ENCODE peak calls at places on chromosomes 11 and 22, in seven cellular contexts. One of them, this sample, is unnamed.

GRCh38 chr11:75320046-75320618 is 31.3 kb downstream of the ARRB1 start:
- DNase-seq in body of pancreas: no peak
- DNase-seq in uterus: no peak
- DNase-seq in right atrium auricular region: no peak
- DNase-seq in HCT116: no peak
- DNase-seq in PC-9: no peak
- DNase-seq in GM23338: no peak
- DNase-seq in this sample: no peak

GRCh38 chr22:43230983-43231723 is 44.2 kb upstream of the TTLL12 start:
- DNase-seq in GM23338: peak; percentile 93
- DNase-seq in HCT116: peak; percentile 51
- DNase-seq in PC-9: no peak
- DNase-seq in uterus: peak; percentile 33
- DNase-seq in right atrium auricular region: no peak
- DNase-seq in body of pancreas: peak; percentile 69
- DNase-seq in this sample: peak; percentile 63

GRCh38 chr11:22304337-22304961 is 33.7 kb upstream of the SLC17A6 start:
- DNase-seq in right atrium auricular region: no peak
- DNase-seq in uterus: no peak
- DNase-seq in body of pancreas: no peak
- DNase-seq in GM23338: peak; percentile 76
- DNase-seq in PC-9: no peak
- DNase-seq in HCT116: peak; percentile 18
- DNase-seq in this sample: no peak

GRCh38 chr11:110919241-110919893 is 207.1 kb upstream of the ARHGAP20 start:
- DNase-seq in uterus: no peak
- DNase-seq in body of pancreas: no peak
- DNase-seq in HCT116: no peak
- DNase-seq in GM23338: no peak
- DNase-seq in PC-9: no peak
- DNase-seq in right atrium auricular region: no peak
- DNase-seq in this sample: no peak

GRCh38 chr11:68837583-68838571 is 3.8 kb downstream of the CPT1A start:
- DNase-seq in uterus: no peak
- DNase-seq in HCT116: no peak
- DNase-seq in GM23338: no peak
- DNase-seq in PC-9: no peak
- DNase-seq in body of pancreas: no peak
- DNase-seq in right atrium auricular region: no peak
- DNase-seq in this sample: no peak

GRCh38 chr11:77039491-77040400 is 5.5 kb downstream of the B3GNT6 start:
- DNase-seq in PC-9: no peak
- DNase-seq in right atrium auricular region: no peak
- DNase-seq in GM23338: peak; percentile 84
- DNase-seq in uterus: no peak
- DNase-seq in body of pancreas: peak; percentile 70
- DNase-seq in HCT116: no peak
- DNase-seq in this sample: no peak

GRCh38 chr11:68008381-68009337 is 1.5 kb upstream of the ALDH3B1 start:
- DNase-seq in GM23338: no peak
- DNase-seq in HCT116: no peak
- DNase-seq in uterus: no peak
- DNase-seq in PC-9: no peak
- DNase-seq in right atrium auricular region: no peak
- DNase-seq in body of pancreas: peak; percentile 77
- DNase-seq in this sample: peak; percentile 69

GRCh38 chr11:75311858-75312288 is 39.6 kb downstream of the ARRB1 start:
- DNase-seq in PC-9: no peak
- DNase-seq in uterus: peak; percentile 78
- DNase-seq in HCT116: no peak
- DNase-seq in GM23338: no peak
- DNase-seq in right atrium auricular region: peak; percentile 90
- DNase-seq in body of pancreas: peak; percentile 45
- DNase-seq in this sample: peak; percentile 48

GRCh38 chr11:19607656-19608360 is 104.8 kb upstream of the NAV2 start:
- DNase-seq in right atrium auricular region: no peak
- DNase-seq in uterus: no peak
- DNase-seq in body of pancreas: no peak
- DNase-seq in HCT116: no peak
- DNase-seq in PC-9: no peak
- DNase-seq in GM23338: no peak
- DNase-seq in this sample: no peak

GRCh38 chr11:69491071-69492031 is 9.9 kb downstream of the LINC01488 start:
- DNase-seq in GM23338: no peak
- DNase-seq in HCT116: no peak
- DNase-seq in uterus: no peak
- DNase-seq in right atrium auricular region: no peak
- DNase-seq in body of pancreas: no peak
- DNase-seq in PC-9: no peak
- DNase-seq in this sample: no peak

GRCh38 chr11:111659201-111659600 is 57.0 kb downstream of the SIK2 start:
- DNase-seq in GM23338: peak; percentile 20
- DNase-seq in HCT116: no peak
- DNase-seq in body of pancreas: no peak
- DNase-seq in uterus: no peak
- DNase-seq in right atrium auricular region: no peak
- DNase-seq in PC-9: no peak
- DNase-seq in this sample: no peak

GRCh38 chr11:32586576-32587190 is 3.1 kb downstream of the EIF3M start:
- DNase-seq in uterus: no peak
- DNase-seq in body of pancreas: no peak
- DNase-seq in PC-9: peak; percentile 50
- DNase-seq in right atrium auricular region: no peak
- DNase-seq in GM23338: peak; percentile 27
- DNase-seq in HCT116: peak; percentile 29
- DNase-seq in this sample: no peak

GRCh38 chr11:19913893-19914249 is 201.2 kb downstream of the NAV2 start:
- DNase-seq in PC-9: no peak
- DNase-seq in uterus: no peak
- DNase-seq in HCT116: no peak
- DNase-seq in right atrium auricular region: no peak
- DNase-seq in body of pancreas: no peak
- DNase-seq in GM23338: no peak
- DNase-seq in this sample: no peak

GRCh38 chr11:27004103-27004502 is 10.2 kb downstream of the FIBIN start:
- DNase-seq in right atrium auricular region: no peak
- DNase-seq in body of pancreas: no peak
- DNase-seq in HCT116: no peak
- DNase-seq in GM23338: no peak
- DNase-seq in uterus: no peak
- DNase-seq in PC-9: no peak
- DNase-seq in this sample: no peak

GRCh38 chr22:35785181-35785923 is 67.7 kb downstream of the APOL5 start:
- DNase-seq in HCT116: no peak
- DNase-seq in body of pancreas: no peak
- DNase-seq in right atrium auricular region: no peak
- DNase-seq in GM23338: no peak
- DNase-seq in PC-9: no peak
- DNase-seq in uterus: no peak
- DNase-seq in this sample: no peak

GRCh38 chr11:8011981-8012444 is 24.9 kb downstream of the EIF3F start:
- DNase-seq in uterus: no peak
- DNase-seq in right atrium auricular region: no peak
- DNase-seq in body of pancreas: no peak
- DNase-seq in GM23338: no peak
- DNase-seq in PC-9: no peak
- DNase-seq in HCT116: no peak
- DNase-seq in this sample: no peak

GRCh38 chr11:119114351-119114750 is 7.0 kb upstream of the HINFP start:
- DNase-seq in HCT116: no peak
- DNase-seq in body of pancreas: no peak
- DNase-seq in uterus: no peak
- DNase-seq in GM23338: no peak
- DNase-seq in right atrium auricular region: no peak
- DNase-seq in PC-9: no peak
- DNase-seq in this sample: no peak

GRCh38 chr22:46421272-46421671 is 85.8 kb downstream of the TRMU start:
- DNase-seq in uterus: no peak
- DNase-seq in PC-9: no peak
- DNase-seq in body of pancreas: no peak
- DNase-seq in right atrium auricular region: no peak
- DNase-seq in GM23338: no peak
- DNase-seq in HCT116: no peak
- DNase-seq in this sample: no peak

GRCh38 chr11:86743223-86744118 is 56.9 kb upstream of the PRSS23 start:
- DNase-seq in uterus: peak; percentile 56
- DNase-seq in body of pancreas: peak; percentile 35
- DNase-seq in HCT116: peak; percentile 95
- DNase-seq in GM23338: no peak
- DNase-seq in PC-9: peak; percentile 100
- DNase-seq in right atrium auricular region: peak; percentile 88
- DNase-seq in this sample: peak; percentile 67

GRCh38 chr11:3015796-3016195 is 23.7 kb upstream of the NAP1L4 start:
- DNase-seq in GM23338: no peak
- DNase-seq in PC-9: no peak
- DNase-seq in HCT116: no peak
- DNase-seq in right atrium auricular region: no peak
- DNase-seq in body of pancreas: no peak
- DNase-seq in uterus: no peak
- DNase-seq in this sample: no peak

GRCh38 chr11:69899957-69900821 is 81.0 kb upstream of the FGF3 start:
- DNase-seq in body of pancreas: peak; percentile 68
- DNase-seq in GM23338: no peak
- DNase-seq in PC-9: peak; percentile 98
- DNase-seq in right atrium auricular region: no peak
- DNase-seq in HCT116: no peak
- DNase-seq in uterus: no peak
- DNase-seq in this sample: no peak

GRCh38 chr22:25623310-25623734 is 58.8 kb downstream of the GRK3 start:
- DNase-seq in right atrium auricular region: no peak
- DNase-seq in uterus: no peak
- DNase-seq in PC-9: no peak
- DNase-seq in HCT116: no peak
- DNase-seq in body of pancreas: no peak
- DNase-seq in GM23338: no peak
- DNase-seq in this sample: no peak

GRCh38 chr11:118592616-118593367 is 14.6 kb upstream of the PHLDB1 start:
- DNase-seq in uterus: no peak
- DNase-seq in PC-9: no peak
- DNase-seq in right atrium auricular region: no peak
- DNase-seq in GM23338: no peak
- DNase-seq in body of pancreas: no peak
- DNase-seq in HCT116: no peak
- DNase-seq in this sample: no peak

GRCh38 chr11:114399903-114400221 is 449 bp downstream of the C11orf71 start:
- DNase-seq in uterus: no peak
- DNase-seq in right atrium auricular region: peak; percentile 77
- DNase-seq in PC-9: peak; percentile 82
- DNase-seq in GM23338: peak; percentile 92
- DNase-seq in body of pancreas: peak; percentile 81
- DNase-seq in HCT116: no peak
- DNase-seq in this sample: no peak

GRCh38 chr22:47282851-47283250 is 520.4 kb downstream of the TBC1D22A start:
- DNase-seq in body of pancreas: no peak
- DNase-seq in uterus: no peak
- DNase-seq in GM23338: no peak
- DNase-seq in HCT116: no peak
- DNase-seq in right atrium auricular region: no peak
- DNase-seq in PC-9: no peak
- DNase-seq in this sample: no peak

GRCh38 chr11:123429851-123430735 is at the start of gene GRAMD1B:
- DNase-seq in HCT116: no peak
- DNase-seq in body of pancreas: peak; percentile 17
- DNase-seq in right atrium auricular region: no peak
- DNase-seq in PC-9: no peak
- DNase-seq in uterus: peak; percentile 15
- DNase-seq in GM23338: peak; percentile 93
- DNase-seq in this sample: peak; percentile 34

GRCh38 chr22:48511211-48511610 is 1316.5 kb downstream of the BRD1 start:
- DNase-seq in GM23338: no peak
- DNase-seq in right atrium auricular region: no peak
- DNase-seq in body of pancreas: no peak
- DNase-seq in uterus: no peak
- DNase-seq in PC-9: no peak
- DNase-seq in HCT116: no peak
- DNase-seq in this sample: no peak

GRCh38 chr11:57568330-57568766 is 876 bp upstream of the UBE2L6 start:
- DNase-seq in GM23338: peak; percentile 93
- DNase-seq in uterus: peak; percentile 85
- DNase-seq in body of pancreas: no peak
- DNase-seq in PC-9: peak; percentile 47
- DNase-seq in right atrium auricular region: peak; percentile 82
- DNase-seq in HCT116: peak; percentile 56
- DNase-seq in this sample: peak; percentile 85

GRCh38 chr11:23932485-23932898 is 564.4 kb upstream of the LUZP2 start:
- DNase-seq in HCT116: no peak
- DNase-seq in PC-9: no peak
- DNase-seq in GM23338: no peak
- DNase-seq in uterus: no peak
- DNase-seq in body of pancreas: no peak
- DNase-seq in right atrium auricular region: no peak
- DNase-seq in this sample: no peak

GRCh38 chr11:788953-789940 is 643 bp downstream of the CEND1 start:
- DNase-seq in PC-9: no peak
- DNase-seq in uterus: no peak
- DNase-seq in body of pancreas: no peak
- DNase-seq in HCT116: no peak
- DNase-seq in GM23338: peak; percentile 60
- DNase-seq in right atrium auricular region: no peak
- DNase-seq in this sample: no peak
- H3K27ac ChIP-seq in PC-9: no peak overlapping the region
- H3K27ac ChIP-seq in uterus: no peak overlapping the region
- H3K27ac ChIP-seq in body of pancreas: no peak overlapping the region
- H3K27ac ChIP-seq in HCT116: no peak overlapping the region
- H3K27ac ChIP-seq in GM23338: no peak overlapping the region
- H3K27ac ChIP-seq in right atrium auricular region: no peak overlapping the region
- H3K27ac ChIP-seq in this sample: no peak overlapping the region

GRCh38 chr22:19343470-19343869 is 52.0 kb upstream of the CLTCL1 start:
- DNase-seq in body of pancreas: no peak
- DNase-seq in uterus: no peak
- DNase-seq in GM23338: no peak
- DNase-seq in right atrium auricular region: no peak
- DNase-seq in PC-9: no peak
- DNase-seq in HCT116: no peak
- DNase-seq in this sample: no peak
- H3K4me3 ChIP-seq in body of pancreas: no peak overlapping the region
- H3K4me3 ChIP-seq in uterus: no peak overlapping the region
- H3K4me3 ChIP-seq in GM23338: no peak overlapping the region
- H3K4me3 ChIP-seq in right atrium auricular region: no peak overlapping the region
- H3K4me3 ChIP-seq in PC-9: no peak overlapping the region
- H3K4me3 ChIP-seq in HCT116: no peak overlapping the region
- H3K4me3 ChIP-seq in this sample: no peak overlapping the region

DNA sequence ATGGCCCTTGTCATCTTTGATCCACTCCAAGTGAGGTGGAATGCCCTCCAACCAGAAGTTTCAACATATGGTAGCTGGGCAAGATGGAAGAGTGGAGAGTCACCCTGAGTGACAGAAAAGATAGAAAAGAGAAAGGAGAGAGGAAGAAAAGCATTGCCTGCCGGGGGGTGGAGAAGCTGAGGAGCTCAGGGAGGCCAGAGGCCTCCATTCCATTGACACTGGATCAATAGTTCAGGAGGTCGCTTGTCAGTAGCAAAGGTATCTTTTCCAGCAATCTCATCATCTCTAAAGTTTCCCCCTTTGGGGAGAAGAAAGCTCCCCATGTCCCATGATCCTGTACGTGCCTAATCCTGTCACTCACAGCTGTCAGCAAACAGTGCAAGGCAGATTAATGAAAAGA is 6.7 kb upstream of the C1QTNF6 start:
- DNase-seq in body of pancreas: no peak
- DNase-seq in uterus: no peak
- DNase-seq in GM23338: no peak
- DNase-seq in right atrium auricular region: no peak
- DNase-seq in HCT116: no peak
- DNase-seq in PC-9: no peak
- DNase-seq in this sample: no peak
- H3K27ac ChIP-seq in body of pancreas: no peak overlapping the region
- H3K27ac ChIP-seq in uterus: peak overlapping the region; percentile 97
- H3K27ac ChIP-seq in GM23338: no peak overlapping the region
- H3K27ac ChIP-seq in right atrium auricular region: no peak overlapping the region
- H3K27ac ChIP-seq in HCT116: no peak overlapping the region
- H3K27ac ChIP-seq in PC-9: peak overlapping the region; percentile 94
- H3K27ac ChIP-seq in this sample: no peak overlapping the region

GRCh38 chr11:34055218-34056000 is 3.9 kb downstream of the CAPRIN1 start:
- DNase-seq in uterus: no peak
- DNase-seq in body of pancreas: no peak
- DNase-seq in GM23338: no peak
- DNase-seq in right atrium auricular region: no peak
- DNase-seq in PC-9: no peak
- DNase-seq in HCT116: no peak
- DNase-seq in this sample: no peak
- H3K4me3 ChIP-seq in uterus: no peak overlapping the region
- H3K4me3 ChIP-seq in body of pancreas: no peak overlapping the region
- H3K4me3 ChIP-seq in GM23338: peak overlapping the region; percentile 67
- H3K4me3 ChIP-seq in right atrium auricular region: no peak overlapping the region
- H3K4me3 ChIP-seq in PC-9: peak overlapping the region; percentile 72
- H3K4me3 ChIP-seq in HCT116: no peak overlapping the region
- H3K4me3 ChIP-seq in this sample: no peak overlapping the region